ENCODE peak calls at places on chromosome 12, in seven cellular contexts. Y is H9, U is IMR-90, N is H1, K is mesendoderm, S is mesenchymal stem cell, Q is trophoblast cell. T is an unnamed sample.

GRCh38 chr12:96237465-96238077 is 43.4 kb downstream of the ELK3 start:
- DNase-seq in Y (no peak), U (peak; percentile 97), N (no peak), K (no peak), S (peak; percentile 94), Q (no peak), T (no peak)

GRCh38 chr12:47184229-47184628 is 104.5 kb upstream of the AMIGO2 start:
- DNase-seq in Y (no peak), U (no peak), N (no peak), K (no peak), S (no peak), Q (peak; percentile 6), T (no peak)

GRCh38 chr12:79174656-79175055 is 310.1 kb downstream of the SYT1 start:
- DNase-seq in Y (no peak), U (peak; percentile 77), N (no peak), K (peak; percentile 41), S (peak; percentile 52), Q (peak; percentile 53), T (no peak)

GRCh38 chr12:49944718-49945117 is 5.8 kb upstream of the AQP2 start:
- DNase-seq in Y (no peak), U (no peak), N (no peak), K (no peak), S (no peak), Q (no peak), T (no peak)

GRCh38 chr12:45547132-45547531 is 182.4 kb upstream of the ARID2 start:
- DNase-seq in Y (no peak), U (no peak), N (no peak), K (peak; percentile 88), S (no peak), Q (no peak), T (no peak)

GRCh38 chr12:9667403-9667802 is 2.1 kb upstream of the CLEC2D start:
- DNase-seq in Y (no peak), U (no peak), N (no peak), K (no peak), S (no peak), Q (no peak), T (no peak)

GRCh38 chr12:100798799-100799198 is 4.2 kb downstream of the ANO4 start:
- DNase-seq in Y (no peak), U (peak; percentile 52), N (no peak), K (peak; percentile 88), S (peak; percentile 95), Q (no peak), T (no peak)

GRCh38 chr12:123471374-123472068 is 13.6 kb downstream of the SNRNP35 start:
- DNase-seq in Y (no peak), U (peak; percentile 92), N (no peak), K (no peak), S (peak; percentile 72), Q (peak; percentile 94), T (no peak)

GRCh38 chr12:31037028-31037427 is 36.6 kb upstream of the DDX11 start:
- DNase-seq in Y (no peak), U (no peak), N (no peak), K (no peak), S (no peak), Q (no peak), T (no peak)

GRCh38 chr12:31034372-31034771 is 39.3 kb upstream of the DDX11 start:
- DNase-seq in Y (no peak), U (no peak), N (no peak), K (no peak), S (no peak), Q (peak; percentile 34), T (no peak)

GRCh38 chr12:31033681-31034080 is 40.0 kb upstream of the DDX11 start:
- DNase-seq in Y (no peak), U (no peak), N (no peak), K (no peak), S (no peak), Q (no peak), T (no peak)

GRCh38 chr12:31035944-31036665 is 37.6 kb upstream of the DDX11 start:
- DNase-seq in Y (no peak), U (peak; percentile 18), N (no peak), K (no peak), S (peak; percentile 59), Q (no peak), T (no peak)

DNA sequence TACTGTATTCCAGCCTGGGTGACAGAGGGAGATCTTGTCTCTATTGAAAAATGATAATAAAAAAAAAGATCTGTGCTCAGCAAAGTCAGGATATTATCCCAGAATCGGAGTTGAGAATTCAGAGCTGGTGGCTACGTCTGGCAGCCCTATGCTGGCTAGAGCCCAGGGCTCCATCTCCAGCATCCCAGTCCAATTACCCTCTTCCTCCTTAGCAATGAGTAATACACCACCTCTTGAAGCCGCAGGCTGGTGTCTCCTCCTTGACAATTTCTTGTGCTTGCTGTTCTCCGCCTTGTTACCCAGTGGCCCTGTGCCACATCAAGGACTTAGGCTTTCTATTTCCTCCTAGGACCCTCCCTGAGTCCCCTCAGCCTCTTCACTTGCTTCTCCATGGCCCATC is 38.4 kb upstream of the DDX11 start:
- DNase-seq in Y (no peak), U (no peak), N (no peak), K (no peak), S (no peak), Q (no peak), T (no peak)
- H3K18ac ChIP-seq in Y (no peak overlapping the region), U (no peak overlapping the region), N (no peak overlapping the region), K (no peak overlapping the region), S (peak overlapping the region; percentile 58), Q (no peak overlapping the region), T (no peak overlapping the region)

GRCh38 chr12:69342407-69342806 is 5.8 kb upstream of the LYZ start:
- DNase-seq in Y (no peak), U (no peak), N (no peak), K (no peak), S (no peak), Q (no peak), T (no peak)

GRCh38 chr12:69341328-69341727 is 6.9 kb upstream of the LYZ start:
- DNase-seq in Y (no peak), U (no peak), N (no peak), K (no peak), S (no peak), Q (no peak), T (no peak)

GRCh38 chr12:69343885-69344612 is 4.1 kb upstream of the LYZ start:
- DNase-seq in Y (no peak), U (no peak), N (no peak), K (no peak), S (no peak), Q (no peak), T (no peak)

GRCh38 chr12:69345077-69345476 is 3.1 kb upstream of the LYZ start:
- DNase-seq in Y (no peak), U (no peak), N (no peak), K (no peak), S (no peak), Q (no peak), T (no peak)

GRCh38 chr12:69343357-69343756 is 4.8 kb upstream of the LYZ start:
- DNase-seq in Y (no peak), U (no peak), N (no peak), K (no peak), S (no peak), Q (no peak), T (no peak)
- H3K18ac ChIP-seq in Y (no peak overlapping the region), U (no peak overlapping the region), N (no peak overlapping the region), K (no peak overlapping the region), S (no peak overlapping the region), Q (no peak overlapping the region), T (no peak overlapping the region)

GRCh38 chr12:68007023-68007422 is 17.8 kb downstream of the IFNG-AS1 start:
- DNase-seq in Y (no peak), U (no peak), N (no peak), K (no peak), S (no peak), Q (no peak), T (no peak)

GRCh38 chr12:67998379-67998778 is 9.1 kb downstream of the IFNG-AS1 start:
- DNase-seq in Y (no peak), U (no peak), N (no peak), K (no peak), S (no peak), Q (no peak), T (no peak)

GRCh38 chr12:68003777-68004176 is 14.5 kb downstream of the IFNG-AS1 start:
- DNase-seq in Y (no peak), U (no peak), N (no peak), K (no peak), S (no peak), Q (no peak), T (no peak)

GRCh38 chr12:67999244-67999643 is 10.0 kb downstream of the IFNG-AS1 start:
- DNase-seq in Y (no peak), U (no peak), N (no peak), K (no peak), S (no peak), Q (no peak), T (no peak)

DNA sequence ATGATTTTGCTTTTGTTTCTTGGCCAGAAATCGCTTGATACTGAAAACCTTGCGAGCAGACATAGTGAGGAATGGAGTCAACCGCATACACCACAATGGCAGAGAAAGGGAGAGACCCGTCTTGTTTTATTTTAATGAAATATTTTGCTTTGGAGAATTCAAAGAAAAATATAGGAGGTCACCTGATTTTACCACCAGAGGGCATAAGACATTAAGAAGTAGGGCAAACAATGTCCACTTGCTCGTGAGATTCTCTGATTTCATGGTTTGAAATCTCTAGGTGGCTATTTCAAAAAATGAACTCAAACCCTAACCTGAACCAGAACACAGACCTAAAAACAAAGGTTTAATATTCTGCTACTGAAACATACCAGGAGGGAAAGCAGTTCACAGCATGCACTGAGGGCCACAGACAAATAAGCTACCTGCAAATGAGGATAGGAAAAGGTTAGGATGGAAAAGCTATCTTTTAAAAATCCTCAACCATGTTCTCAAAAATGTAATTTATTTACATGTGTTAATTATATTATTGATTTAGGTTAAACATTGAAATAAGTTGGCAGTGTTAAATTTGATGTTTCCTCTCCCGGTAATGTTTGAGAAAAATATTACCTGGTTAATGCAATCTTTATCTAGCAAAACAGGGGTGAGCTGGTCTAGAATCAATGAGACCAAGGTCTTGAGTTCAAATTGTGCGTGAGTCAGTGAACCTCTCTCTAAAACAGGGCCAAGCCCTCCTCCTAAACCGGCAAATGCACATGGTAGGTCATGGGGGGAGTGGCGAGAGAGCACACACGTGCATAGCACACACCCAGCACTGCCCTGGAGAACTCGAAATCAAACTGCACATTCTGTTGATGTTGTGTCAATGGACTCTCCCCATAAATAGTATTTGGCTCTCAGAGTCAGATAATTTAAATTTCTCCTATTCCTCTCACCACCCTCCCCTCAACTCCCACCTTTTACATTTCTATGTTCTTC is 12.5 kb downstream of the IFNG-AS1 start:
- DNase-seq in Y (no peak), U (peak; percentile 6), N (no peak), K (peak; percentile 38), S (peak; percentile 9), Q (peak; percentile 40), T (no peak)
- H3K18ac ChIP-seq in Y (no peak overlapping the region), U (no peak overlapping the region), N (no peak overlapping the region), K (no peak overlapping the region), S (no peak overlapping the region), Q (no peak overlapping the region), T (no peak overlapping the region)

GRCh38 chr12:91108196-91108595 is 3.1 kb downstream of the LUM start:
- DNase-seq in Y (no peak), U (no peak), N (no peak), K (peak; percentile 38), S (no peak), Q (peak; percentile 95), T (no peak)

GRCh38 chr12:91111366-91112321 is at the start of gene LUM:
- DNase-seq in Y (no peak), U (peak; percentile 69), N (no peak), K (peak; percentile 36), S (peak; percentile 91), Q (peak; percentile 31), T (peak; percentile 6)

GRCh38 chr12:91119089-91119488 is 7.8 kb upstream of the LUM start:
- DNase-seq in Y (no peak), U (peak; percentile 20), N (no peak), K (no peak), S (peak; percentile 57), Q (no peak), T (no peak)

GRCh38 chr12:91109148-91109564 is 2.1 kb downstream of the LUM start:
- DNase-seq in Y (peak; percentile 86), U (peak; percentile 80), N (peak; percentile 90), K (peak; percentile 80), S (peak; percentile 83), Q (peak; percentile 88), T (peak; percentile 51)

DNA sequence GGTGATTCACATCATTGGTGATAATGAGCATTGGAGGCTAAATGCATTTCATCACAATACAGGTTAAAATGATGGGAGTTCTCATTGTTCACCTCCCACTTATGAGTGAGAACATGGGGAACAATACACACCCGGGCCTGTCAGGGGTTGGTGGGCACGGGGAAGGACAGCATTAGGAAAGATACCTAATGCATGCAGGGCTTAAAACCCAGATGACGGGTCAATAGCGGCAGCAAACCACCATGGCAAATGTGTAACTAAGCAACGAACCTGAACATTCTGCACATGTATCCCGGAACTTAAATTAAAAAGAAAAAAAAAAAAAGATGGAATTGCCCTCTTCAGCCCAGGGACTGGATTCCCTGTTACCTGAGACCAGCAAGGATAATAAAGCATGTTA is 2.3 kb upstream of the LUM start:
- DNase-seq in Y (no peak), U (no peak), N (no peak), K (no peak), S (no peak), Q (no peak), T (no peak)
- H3K18ac ChIP-seq in Y (no peak overlapping the region), U (no peak overlapping the region), N (no peak overlapping the region), K (no peak overlapping the region), S (no peak overlapping the region), Q (no peak overlapping the region), T (no peak overlapping the region)

T was measured in neuronal stem cell.